ENCODE peak calls at places on chromosomes 5 and 9, in seven cellular contexts. One of them, this sample, is unnamed.

GRCh38 chr5:110663525-110663924 is 62.9 kb downstream of the TMEM232 start:
- DNase-seq in Panc1: no peak
- DNase-seq in fibroblast of pulmonary artery: no peak
- DNase-seq in tibial artery: no peak
- DNase-seq in vagina: no peak
- DNase-seq in NT2/D1: no peak
- DNase-seq in CD8-positive, alpha-beta memory T cell: no peak
- DNase-seq in this sample: no peak

GRCh38 chr5:124599048-124599973 is 147.1 kb downstream of the ZNF608 start:
- DNase-seq in CD8-positive, alpha-beta memory T cell: no peak
- DNase-seq in tibial artery: no peak
- DNase-seq in Panc1: peak; percentile 43
- DNase-seq in NT2/D1: no peak
- DNase-seq in fibroblast of pulmonary artery: peak; percentile 76
- DNase-seq in vagina: no peak
- DNase-seq in this sample: no peak

GRCh38 chr9:92740446-92740961 is 24.1 kb downstream of the BICD2 start:
- DNase-seq in Panc1: no peak
- DNase-seq in tibial artery: peak; percentile 54
- DNase-seq in fibroblast of pulmonary artery: no peak
- DNase-seq in CD8-positive, alpha-beta memory T cell: no peak
- DNase-seq in NT2/D1: no peak
- DNase-seq in vagina: no peak
- DNase-seq in this sample: no peak

GRCh38 chr9:99221266-99221622 is 498 bp downstream of the ALG2 start:
- DNase-seq in Panc1: no peak
- DNase-seq in CD8-positive, alpha-beta memory T cell: no peak
- DNase-seq in fibroblast of pulmonary artery: no peak
- DNase-seq in tibial artery: peak; percentile 70
- DNase-seq in vagina: no peak
- DNase-seq in NT2/D1: no peak
- DNase-seq in this sample: no peak

GRCh38 chr5:36382890-36383289 is 81.2 kb upstream of the RANBP3L start:
- DNase-seq in vagina: no peak
- DNase-seq in NT2/D1: no peak
- DNase-seq in Panc1: no peak
- DNase-seq in tibial artery: no peak
- DNase-seq in fibroblast of pulmonary artery: no peak
- DNase-seq in CD8-positive, alpha-beta memory T cell: no peak
- DNase-seq in this sample: no peak

GRCh38 chr5:142287973-142288313 is 36.9 kb downstream of the SPRY4 start:
- DNase-seq in Panc1: no peak
- DNase-seq in vagina: no peak
- DNase-seq in fibroblast of pulmonary artery: no peak
- DNase-seq in NT2/D1: no peak
- DNase-seq in CD8-positive, alpha-beta memory T cell: no peak
- DNase-seq in tibial artery: no peak
- DNase-seq in this sample: no peak

GRCh38 chr9:135253305-135254004 is 166.0 kb downstream of the OLFM1 start:
- DNase-seq in NT2/D1: peak; percentile 20
- DNase-seq in vagina: no peak
- DNase-seq in fibroblast of pulmonary artery: no peak
- DNase-seq in Panc1: no peak
- DNase-seq in CD8-positive, alpha-beta memory T cell: no peak
- DNase-seq in tibial artery: no peak
- DNase-seq in this sample: no peak

GRCh38 chr5:101977729-101978345 is 318.2 kb downstream of the SLCO4C1 start:
- DNase-seq in NT2/D1: peak; percentile 28
- DNase-seq in tibial artery: no peak
- DNase-seq in CD8-positive, alpha-beta memory T cell: no peak
- DNase-seq in vagina: no peak
- DNase-seq in fibroblast of pulmonary artery: peak; percentile 54
- DNase-seq in Panc1: peak; percentile 24
- DNase-seq in this sample: peak; percentile 72

GRCh38 chr9:91777437-91777836 is 172.6 kb downstream of the ROR2 start:
- DNase-seq in NT2/D1: no peak
- DNase-seq in tibial artery: no peak
- DNase-seq in vagina: no peak
- DNase-seq in fibroblast of pulmonary artery: peak; percentile 86
- DNase-seq in Panc1: no peak
- DNase-seq in CD8-positive, alpha-beta memory T cell: no peak
- DNase-seq in this sample: no peak

GRCh38 chr9:123637940-123638634 is 282.1 kb downstream of the CRB2 start:
- DNase-seq in CD8-positive, alpha-beta memory T cell: peak; percentile 71
- DNase-seq in fibroblast of pulmonary artery: no peak
- DNase-seq in NT2/D1: no peak
- DNase-seq in tibial artery: no peak
- DNase-seq in Panc1: no peak
- DNase-seq in vagina: no peak
- DNase-seq in this sample: no peak
- H3K4me3 ChIP-seq in CD8-positive, alpha-beta memory T cell: peak overlapping the region; percentile 50
- H3K4me3 ChIP-seq in fibroblast of pulmonary artery: no peak overlapping the region
- H3K4me3 ChIP-seq in NT2/D1: no peak overlapping the region
- H3K4me3 ChIP-seq in tibial artery: no peak overlapping the region
- H3K4me3 ChIP-seq in Panc1: no peak overlapping the region
- H3K4me3 ChIP-seq in vagina: no peak overlapping the region
- H3K4me3 ChIP-seq in this sample: no peak overlapping the region

GRCh38 chr5:15645776-15646175 is 145.8 kb downstream of the FBXL7 start:
- DNase-seq in tibial artery: no peak
- DNase-seq in Panc1: no peak
- DNase-seq in fibroblast of pulmonary artery: no peak
- DNase-seq in CD8-positive, alpha-beta memory T cell: no peak
- DNase-seq in vagina: no peak
- DNase-seq in NT2/D1: peak; percentile 38
- DNase-seq in this sample: no peak
- H3K4me3 ChIP-seq in tibial artery: no peak overlapping the region
- H3K4me3 ChIP-seq in Panc1: no peak overlapping the region
- H3K4me3 ChIP-seq in fibroblast of pulmonary artery: no peak overlapping the region
- H3K4me3 ChIP-seq in CD8-positive, alpha-beta memory T cell: no peak overlapping the region
- H3K4me3 ChIP-seq in vagina: no peak overlapping the region
- H3K4me3 ChIP-seq in NT2/D1: no peak overlapping the region
- H3K4me3 ChIP-seq in this sample: no peak overlapping the region

DNA sequence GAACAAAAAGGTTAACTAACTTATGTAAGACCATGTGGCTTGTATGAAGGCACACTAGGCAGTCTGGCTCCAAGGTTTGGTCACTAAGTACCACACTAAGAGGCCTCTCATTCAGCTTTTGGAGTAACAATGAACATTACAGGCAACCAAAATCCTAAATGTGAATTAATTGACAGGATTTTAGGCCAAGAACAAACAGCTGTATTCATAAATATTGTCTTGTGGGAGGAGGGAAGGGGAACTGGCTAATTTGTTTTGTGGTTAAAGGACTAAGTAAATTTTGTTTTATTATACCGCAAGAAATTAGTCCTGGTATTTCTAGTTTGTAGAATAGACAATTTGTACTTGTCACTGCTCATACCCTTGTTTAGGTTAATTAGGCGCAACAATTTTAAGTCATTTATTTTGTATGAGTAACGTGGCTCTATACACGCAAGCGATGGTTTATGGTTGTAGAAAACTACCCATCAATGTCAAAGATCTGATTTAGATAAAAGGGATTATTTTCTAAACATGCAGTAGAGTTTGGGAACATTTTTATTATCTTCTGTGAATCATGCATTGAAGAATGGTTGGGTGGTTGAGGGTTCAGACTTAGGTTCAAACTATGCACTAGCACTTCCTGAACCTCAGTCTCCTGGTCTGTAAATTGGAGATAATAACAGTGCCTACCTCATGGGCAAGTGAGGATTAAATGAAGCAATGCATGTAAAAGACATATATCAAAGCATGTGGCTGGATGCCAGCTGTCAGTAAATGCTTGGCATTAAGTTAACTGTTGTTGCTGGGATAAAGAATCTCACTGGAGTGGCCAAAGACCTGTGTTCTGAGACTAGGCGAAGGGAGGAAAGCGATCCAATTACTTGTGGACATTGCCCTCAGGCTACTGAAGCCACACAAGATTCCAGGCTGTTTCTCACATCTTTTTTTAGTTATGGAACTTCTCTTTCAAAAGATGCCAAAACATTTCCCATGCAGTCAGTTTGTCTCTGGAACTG is 1.3 kb upstream of the OTULINL start:
- DNase-seq in tibial artery: no peak
- DNase-seq in Panc1: no peak
- DNase-seq in fibroblast of pulmonary artery: peak; percentile 56
- DNase-seq in CD8-positive, alpha-beta memory T cell: no peak
- DNase-seq in vagina: no peak
- DNase-seq in NT2/D1: no peak
- DNase-seq in this sample: peak; percentile 53
- H3K4me3 ChIP-seq in tibial artery: no peak overlapping the region
- H3K4me3 ChIP-seq in Panc1: no peak overlapping the region
- H3K4me3 ChIP-seq in fibroblast of pulmonary artery: no peak overlapping the region
- H3K4me3 ChIP-seq in CD8-positive, alpha-beta memory T cell: no peak overlapping the region
- H3K4me3 ChIP-seq in vagina: no peak overlapping the region
- H3K4me3 ChIP-seq in NT2/D1: no peak overlapping the region
- H3K4me3 ChIP-seq in this sample: no peak overlapping the region

GRCh38 chr5:103657301-103657700 is 94.7 kb upstream of the NUDT12 start:
- DNase-seq in NT2/D1: no peak
- DNase-seq in vagina: no peak
- DNase-seq in Panc1: no peak
- DNase-seq in CD8-positive, alpha-beta memory T cell: no peak
- DNase-seq in fibroblast of pulmonary artery: no peak
- DNase-seq in tibial artery: no peak
- DNase-seq in this sample: no peak
- H3K4me3 ChIP-seq in NT2/D1: no peak overlapping the region
- H3K4me3 ChIP-seq in vagina: no peak overlapping the region
- H3K4me3 ChIP-seq in Panc1: no peak overlapping the region
- H3K4me3 ChIP-seq in CD8-positive, alpha-beta memory T cell: no peak overlapping the region
- H3K4me3 ChIP-seq in fibroblast of pulmonary artery: no peak overlapping the region
- H3K4me3 ChIP-seq in tibial artery: no peak overlapping the region
- H3K4me3 ChIP-seq in this sample: no peak overlapping the region

GRCh38 chr9:109918359-109919163 is 138.6 kb downstream of the PALM2AKAP2 start:
- DNase-seq in NT2/D1: no peak
- DNase-seq in tibial artery: no peak
- DNase-seq in CD8-positive, alpha-beta memory T cell: no peak
- DNase-seq in Panc1: no peak
- DNase-seq in fibroblast of pulmonary artery: no peak
- DNase-seq in vagina: no peak
- DNase-seq in this sample: no peak
- H3K4me3 ChIP-seq in NT2/D1: no peak overlapping the region
- H3K4me3 ChIP-seq in tibial artery: no peak overlapping the region
- H3K4me3 ChIP-seq in CD8-positive, alpha-beta memory T cell: peak overlapping the region; percentile 42
- H3K4me3 ChIP-seq in Panc1: no peak overlapping the region
- H3K4me3 ChIP-seq in fibroblast of pulmonary artery: no peak overlapping the region
- H3K4me3 ChIP-seq in vagina: no peak overlapping the region
- H3K4me3 ChIP-seq in this sample: no peak overlapping the region

This sample was measured in A673.